ENCODE peak calls at places on chromosomes 1 and 21, in nine cellular contexts. A, U, Q, H, P, Y, D, K and B are unnamed samples. For H3K4me1, the result is how much of the 10 kb centered on the place peaks cover.

GRCh38 chr1:25573961-25574360 is 30.6 kb downstream of the LDLRAP1 start:
- DNase-seq in Y (no peak), P (no peak), Q (no peak), H (no peak), D (no peak), K (no peak), U (no peak), A (no peak), B (no peak)

GRCh38 chr1:67675800-67676199 is 9.2 kb upstream of the GADD45A start:
- DNase-seq in A (peak), D (no peak), H (no peak), K (no peak), P (no peak), U (no peak), Q (no peak), Y (no peak), B (no peak)

GRCh38 chr1:6770727-6771567 is 14.3 kb upstream of the CAMTA1 start:
- DNase-seq in U (no peak), K (no peak), P (no peak), H (peak), Y (peak), A (peak), D (no peak), Q (no peak), B (peak)

GRCh38 chr1:1171551-1172340 is 1.9 kb upstream of the TTLL10 start:
- DNase-seq in U (no peak), P (peak), Q (no peak), A (no peak), Y (no peak), H (no peak), K (no peak), D (no peak), B (peak)

GRCh38 chr1:97674517-97674916 is 246.3 kb downstream of the DPYD start:
- DNase-seq in Y (no peak), D (no peak), K (no peak), P (no peak), A (no peak), Q (no peak), H (no peak), U (no peak), B (no peak)

GRCh38 chr21:42066521-42066920 is 4.6 kb upstream of the UMODL1 start:
- DNase-seq in Q (no peak), Y (no peak), P (no peak), U (no peak), A (peak), H (no peak), K (no peak), D (no peak), B (no peak)

GRCh38 chr1:23210351-23210785 is 6.9 kb downstream of the HTR1D start:
- DNase-seq in A (peak), D (no peak), Y (peak), Q (no peak), P (no peak), K (no peak), H (no peak), U (no peak), B (peak)

GRCh38 chr21:45319461-45320211 is 31.9 kb upstream of the POFUT2 start:
- DNase-seq in P (no peak), D (no peak), K (no peak), Y (no peak), A (no peak), Q (no peak), U (no peak), H (no peak), B (no peak)

GRCh38 chr1:23657659-23658275 is 33.8 kb upstream of the RPL11 start:
- DNase-seq in A (peak), D (peak), U (no peak), H (peak), Y (peak), K (peak), P (peak), Q (peak), B (peak)

DNA sequence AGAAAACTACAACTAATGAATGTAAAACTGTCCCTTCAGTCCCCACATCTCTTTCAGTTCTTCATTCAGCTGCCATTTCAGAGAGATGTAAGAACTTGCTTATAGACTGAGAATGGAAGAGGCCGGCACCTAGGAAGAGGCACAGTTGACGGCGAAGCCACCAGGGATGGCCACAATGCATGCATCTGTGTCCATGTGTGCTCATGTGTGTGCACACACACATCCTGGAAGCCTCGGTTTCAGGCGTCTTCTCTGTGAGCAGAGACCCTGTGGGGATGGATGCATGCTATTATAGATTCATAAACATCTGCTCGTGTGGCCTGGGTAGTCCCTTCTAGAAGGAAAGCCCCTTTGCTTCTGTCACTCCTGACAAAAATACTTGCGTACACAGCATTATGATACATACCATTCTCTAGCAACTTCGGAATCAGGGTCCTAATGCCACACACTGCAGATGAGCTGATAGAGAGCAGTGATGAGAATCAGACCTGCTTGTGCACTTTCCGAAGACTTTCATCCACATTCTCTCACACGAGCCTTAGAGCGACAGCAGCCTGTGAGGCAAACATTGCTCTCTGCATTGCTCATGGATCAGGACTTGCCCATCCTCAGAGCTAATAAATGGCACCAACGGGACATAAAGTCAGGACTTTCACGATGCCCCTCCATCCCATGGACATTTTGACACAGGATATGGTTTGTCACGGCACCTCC is 12.4 kb upstream of the GPR61 start:
- DNase-seq in Y (no peak), Q (no peak), U (no peak), P (no peak), D (no peak), K (no peak), H (no peak), A (no peak), B (no peak)
- H3K4me1 ChIP-seq in Y (under half), Q (under half), U (under half), P (under half), D (under half), K (under half), H (under half), A (under half), B (under half)

GRCh38 chr1:111513410-111514020 is 10.1 kb upstream of the ADORA3 start:
- DNase-seq in K (no peak), H (no peak), Q (no peak), A (no peak), U (no peak), P (no peak), D (no peak), Y (no peak), B (no peak)
- H3K4me1 ChIP-seq in K (under half), H (under half), Q (under half), A (half or more), U (under half), P (half or more), D (half or more), Y (under half), B (under half)

DNA sequence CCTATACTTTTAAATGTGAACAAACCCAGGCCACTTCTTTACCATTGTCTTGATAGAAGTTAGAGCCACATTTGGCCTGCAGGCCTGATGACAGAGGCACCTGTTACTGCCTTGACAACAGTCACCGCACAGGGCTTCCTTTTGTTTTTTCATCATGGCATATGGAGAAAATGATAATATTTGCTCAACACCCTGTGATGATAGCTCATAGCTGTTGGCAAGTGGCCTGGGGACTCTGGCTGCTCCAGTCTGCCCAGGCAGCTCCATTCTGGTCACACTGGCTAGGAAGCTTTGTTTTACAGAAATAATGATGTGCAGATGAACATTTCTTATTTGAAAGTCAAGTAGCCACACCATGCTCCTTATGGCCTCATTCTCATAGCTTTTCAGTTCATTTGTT is 89.6 kb upstream of the GPR88 start:
- DNase-seq in H (no peak), K (no peak), P (no peak), D (no peak), Y (peak), U (no peak), Q (no peak), A (no peak), B (no peak)
- H3K4me1 ChIP-seq in H (under half), K (under half), P (half or more), D (half or more), Y (under half), U (under half), Q (under half), A (under half), B (under half)

DNA sequence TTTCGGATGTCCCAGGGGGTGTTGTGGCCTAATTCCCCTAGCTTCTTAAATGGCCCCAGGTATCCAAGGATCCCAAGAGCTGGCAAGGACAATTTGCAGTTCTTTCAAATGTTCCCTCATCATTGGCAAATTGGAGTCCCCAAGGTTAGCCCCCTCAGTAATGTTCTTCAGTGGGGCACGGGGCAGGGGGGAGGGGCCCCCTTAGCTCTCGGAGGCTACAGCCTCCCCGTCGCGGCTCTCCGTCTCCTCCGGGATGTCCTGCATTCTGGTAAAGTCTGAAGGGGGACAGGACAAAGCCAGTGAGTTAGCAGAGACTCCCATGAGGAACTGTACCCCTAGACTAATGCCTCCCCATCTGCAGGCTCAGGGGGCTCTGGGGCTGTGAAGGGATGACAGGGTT is 6.3 kb downstream of the RXFP4 start:
- DNase-seq in Q (no peak), D (no peak), P (no peak), K (no peak), H (no peak), A (no peak), Y (no peak), U (no peak), B (no peak)
- H3K4me1 ChIP-seq in Q (under half), D (under half), P (under half), K (under half), H (under half), A (half or more), Y (under half), U (under half), B (under half)

GRCh38 chr1:210239295-210240155 is 6.9 kb downstream of the SERTAD4 start:
- DNase-seq in U (no peak), P (no peak), K (peak), D (no peak), Y (peak), H (peak), Q (no peak), A (no peak), B (peak)
- H3K4me1 ChIP-seq in U (under half), P (under half), K (under half), D (under half), Y (under half), H (under half), Q (under half), A (under half), B (under half)

GRCh38 chr1:230148194-230148581 is 81.2 kb downstream of the GALNT2 start:
- DNase-seq in H (no peak), D (no peak), U (no peak), A (peak), K (no peak), P (no peak), Q (no peak), Y (no peak), B (no peak)

GRCh38 chr1:230146709-230147108 is 79.7 kb downstream of the GALNT2 start:
- DNase-seq in A (no peak), U (no peak), H (no peak), D (no peak), Q (no peak), Y (no peak), P (no peak), K (no peak), B (no peak)

GRCh38 chr1:230148768-230149469 is 81.9 kb downstream of the GALNT2 start:
- DNase-seq in A (peak), D (no peak), Q (no peak), K (no peak), P (no peak), H (no peak), U (no peak), Y (no peak), B (no peak)

GRCh38 chr1:230145953-230146476 is 79.0 kb downstream of the GALNT2 start:
- DNase-seq in Y (no peak), Q (no peak), H (no peak), A (peak), D (no peak), P (no peak), U (no peak), K (no peak), B (no peak)

GRCh38 chr1:230147253-230148193 is 80.5 kb downstream of the GALNT2 start:
- DNase-seq in Y (no peak), H (peak), U (no peak), A (no peak), D (no peak), Q (no peak), K (no peak), P (no peak), B (no peak)
- H3K4me1 ChIP-seq in Y (under half), H (under half), U (half or more), A (half or more), D (under half), Q (under half), K (under half), P (under half), B (under half)

GRCh38 chr1:34865981-34866761 is 6.6 kb upstream of the SMIM12 start:
- DNase-seq in P (peak), Y (peak), U (peak), A (peak), D (peak), Q (peak), K (peak), H (peak), B (peak)

GRCh38 chr1:34864759-34865158 is 5.2 kb upstream of the SMIM12 start:
- DNase-seq in D (no peak), H (no peak), Q (no peak), K (no peak), A (no peak), Y (no peak), P (no peak), U (no peak), B (no peak)

GRCh38 chr1:34866762-34867109 is 7.2 kb upstream of the SMIM12 start:
- DNase-seq in A (no peak), Y (no peak), D (no peak), Q (no peak), H (no peak), K (no peak), U (no peak), P (no peak), B (no peak)

GRCh38 chr1:34865573-34865972 is 6.0 kb upstream of the SMIM12 start:
- DNase-seq in P (no peak), A (no peak), D (no peak), Y (no peak), U (no peak), H (no peak), Q (no peak), K (no peak), B (no peak)

DNA sequence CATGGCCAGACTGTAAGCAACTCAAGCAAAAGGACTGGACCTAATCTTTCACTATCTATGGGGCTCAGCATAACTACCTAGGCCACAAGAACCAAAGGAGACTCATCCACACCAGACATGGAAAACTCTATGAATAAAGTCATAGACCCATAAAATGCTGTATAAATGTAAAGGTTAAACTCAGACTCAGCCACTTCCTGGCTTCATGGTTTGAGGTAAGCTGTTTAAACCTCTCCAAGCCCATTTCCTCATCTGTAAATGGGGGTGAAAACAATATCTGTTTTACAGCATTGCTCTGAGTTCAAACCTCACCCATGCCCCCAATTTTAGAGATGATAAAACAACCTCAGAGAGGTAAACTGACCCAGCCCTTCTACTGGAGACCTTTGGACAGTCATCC is 4.0 kb upstream of the SMIM12 start:
- DNase-seq in A (no peak), Q (no peak), Y (no peak), U (no peak), D (no peak), K (no peak), H (no peak), P (peak), B (no peak)
- H3K4me1 ChIP-seq in A (under half), Q (under half), Y (under half), U (under half), D (under half), K (under half), H (under half), P (under half), B (under half)

DNA sequence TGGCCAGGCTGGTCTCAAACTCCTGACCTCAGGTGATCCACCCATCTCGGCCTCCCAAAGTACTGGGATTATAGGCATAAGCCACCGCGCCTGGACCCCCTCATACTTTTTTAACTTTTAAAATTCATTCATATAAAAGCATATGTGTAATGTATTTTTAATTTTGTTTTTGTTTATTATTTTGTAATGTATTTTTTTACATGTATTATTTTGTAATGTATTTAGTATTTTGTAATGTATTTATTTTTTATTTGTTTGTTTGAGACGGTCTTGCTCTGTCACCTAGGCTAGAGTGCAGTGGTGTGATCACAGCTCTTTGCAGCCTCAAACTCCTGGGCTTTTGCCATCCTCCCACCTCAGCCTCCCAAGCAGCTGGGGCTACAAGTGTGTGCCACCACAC is 12.0 kb upstream of the BRWD1 start:
- DNase-seq in K (no peak), H (no peak), Q (no peak), D (no peak), A (no peak), P (no peak), U (no peak), Y (no peak), B (no peak)
- H3K4me1 ChIP-seq in K (under half), H (under half), Q (under half), D (under half), A (under half), P (under half), U (under half), Y (under half), B (under half)

DNA sequence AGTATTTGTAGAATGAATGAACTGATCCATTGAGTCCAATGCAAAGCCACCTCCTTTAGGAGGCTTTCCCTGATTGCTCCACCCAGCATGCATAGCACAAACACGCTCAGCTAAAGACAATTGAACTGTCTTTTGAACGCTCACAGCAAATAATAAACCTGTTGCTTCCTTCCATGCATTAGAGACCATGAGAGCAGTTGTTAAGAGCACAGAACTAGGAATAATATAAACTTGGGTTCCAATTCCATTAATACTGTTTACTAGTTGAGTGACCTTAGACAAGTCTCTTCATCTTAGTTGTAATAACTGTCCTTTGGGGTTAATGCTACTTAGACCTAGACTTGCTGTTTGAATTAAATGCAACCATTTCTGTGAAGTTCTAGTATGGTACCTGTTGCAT is 5.9 kb upstream of the MEF2D start:
- DNase-seq in Y (no peak), A (no peak), D (no peak), Q (no peak), H (no peak), U (no peak), K (no peak), P (no peak), B (no peak)
- H3K4me1 ChIP-seq in Y (under half), A (half or more), D (under half), Q (under half), H (half or more), U (half or more), K (half or more), P (half or more), B (under half)